ENCODE peak calls at places on chromosomes 11 and 22, in ten cellular contexts. R, P, E, O, V, F, K, S, B and D are unnamed samples.

GRCh38 chr11:66728760-66729385 is at the start of gene SPTBN2:
- DNase-seq in R (peak; percentile 75), P (no peak), E (peak; percentile 18), O (peak; percentile 9), V (no peak), F (peak; percentile 25), K (peak; percentile 65), S (no peak), B (peak; percentile 61), D (peak; percentile 59)

GRCh38 chr11:68840661-68841653 is 759 bp downstream of the CPT1A start:
- DNase-seq in R (peak; percentile 34), P (peak; percentile 79), E (peak; percentile 76), O (no peak), V (no peak), F (peak; percentile 70), K (no peak), S (no peak), B (no peak), D (peak; percentile 72)

GRCh38 chr11:112004389-112004788 is 20.8 kb upstream of the DLAT start:
- DNase-seq in R (no peak), P (peak; percentile 28), E (peak; percentile 9), O (no peak), V (no peak), F (no peak), K (peak; percentile 63), S (no peak), B (peak; percentile 65), D (peak; percentile 64)

GRCh38 chr11:67306769-67307544 is 3.6 kb downstream of the SSH3 start:
- DNase-seq in R (no peak), P (no peak), E (no peak), O (no peak), V (no peak), F (no peak), K (no peak), S (no peak), B (no peak), D (no peak)

GRCh38 chr11:44065161-44065571 is 904 bp upstream of the ACCS start:
- DNase-seq in R (peak; percentile 65), P (no peak), E (no peak), O (no peak), V (peak; percentile 17), F (no peak), K (peak; percentile 66), S (no peak), B (no peak), D (peak; percentile 50)

GRCh38 chr22:27624042-27624441 is 177.5 kb downstream of the MN1 start:
- DNase-seq in R (no peak), P (no peak), E (no peak), O (no peak), V (no peak), F (no peak), K (no peak), S (no peak), B (no peak), D (no peak)

GRCh38 chr11:67449116-67449844 is 3.2 kb downstream of the GPR152 start:
- DNase-seq in R (no peak), P (no peak), E (no peak), O (no peak), V (no peak), F (no peak), K (no peak), S (no peak), B (no peak), D (no peak)

GRCh38 chr22:46934172-46934745 is 171.8 kb downstream of the TBC1D22A start:
- DNase-seq in R (no peak), P (no peak), E (no peak), O (no peak), V (no peak), F (no peak), K (no peak), S (no peak), B (no peak), D (no peak)

GRCh38 chr22:49565516-49565855 is 262.2 kb downstream of the BRD1 start:
- DNase-seq in R (no peak), P (no peak), E (no peak), O (no peak), V (no peak), F (no peak), K (no peak), S (no peak), B (peak; percentile 3), D (no peak)

GRCh38 chr11:66607126-66607834 is 9.2 kb upstream of the RBM14 start:
- DNase-seq in R (no peak), P (no peak), E (peak; percentile 88), O (peak; percentile 69), V (no peak), F (peak; percentile 72), K (no peak), S (no peak), B (no peak), D (no peak)

GRCh38 chr11:94557391-94557790 is 9.8 kb upstream of the PIWIL4 start:
- DNase-seq in R (no peak), P (no peak), E (peak; percentile 76), O (peak; percentile 52), V (no peak), F (peak; percentile 43), K (no peak), S (no peak), B (no peak), D (no peak)

GRCh38 chr11:112817376-112817775 is 143.8 kb upstream of the NCAM1 start:
- DNase-seq in R (peak; percentile 61), P (no peak), E (no peak), O (no peak), V (no peak), F (no peak), K (peak; percentile 91), S (no peak), B (no peak), D (no peak)

GRCh38 chr22:33018232-33018864 is 39.8 kb downstream of the SYN3 start:
- DNase-seq in R (peak; percentile 73), P (peak; percentile 80), E (peak; percentile 65), O (no peak), V (peak; percentile 34), F (peak; percentile 83), K (peak; percentile 70), S (peak; percentile 48), B (peak; percentile 78), D (peak; percentile 79)

GRCh38 chr11:120750647-120751419 is 239.3 kb downstream of the GRIK4 start:
- DNase-seq in R (no peak), P (no peak), E (no peak), O (no peak), V (no peak), F (no peak), K (no peak), S (no peak), B (no peak), D (no peak)

GRCh38 chr11:128624269-128625170 is 37.2 kb upstream of the ETS1 start:
- DNase-seq in R (no peak), P (no peak), E (no peak), O (no peak), V (no peak), F (no peak), K (no peak), S (no peak), B (no peak), D (peak; percentile 84)

DNA sequence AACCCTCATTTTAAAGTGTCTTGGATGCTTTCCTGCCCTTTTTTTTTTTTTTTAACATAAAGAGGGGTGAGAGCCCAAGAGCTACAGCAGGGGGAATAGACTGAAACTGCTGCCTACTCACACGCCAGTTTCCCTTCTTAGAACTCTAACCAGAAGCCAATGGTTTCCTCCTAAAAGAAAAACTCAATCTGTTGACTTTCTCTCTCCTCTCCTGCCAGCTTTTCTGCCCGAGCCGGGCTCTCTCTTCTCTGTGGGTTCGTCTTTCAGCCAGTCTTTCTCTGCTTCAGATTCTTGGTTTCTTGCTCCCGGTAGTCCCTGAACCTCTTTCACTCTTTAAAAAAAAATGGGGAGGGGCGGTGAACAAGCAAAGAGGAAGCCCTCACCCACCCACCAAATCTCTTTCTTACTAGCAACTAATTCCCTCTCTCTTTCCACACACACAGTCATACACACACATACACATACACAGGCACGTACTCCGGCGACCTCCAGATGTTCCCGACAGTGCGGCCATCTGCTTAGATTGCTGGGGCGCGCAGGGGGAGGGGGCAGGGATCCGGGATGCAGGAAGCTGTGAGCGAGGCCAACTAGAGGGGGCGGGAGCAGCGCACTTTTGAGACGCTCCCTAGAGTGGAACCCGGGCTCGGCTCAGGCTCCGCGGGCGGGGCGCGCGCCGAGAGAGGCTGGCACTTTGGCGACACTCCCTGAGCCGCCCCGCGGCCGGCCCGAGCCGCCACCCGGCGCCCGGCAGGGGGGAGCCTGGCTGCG is 446 bp upstream of the TSKU start:
- DNase-seq in R (peak; percentile 98), P (peak; percentile 94), E (peak; percentile 97), O (peak; percentile 95), V (peak; percentile 65), F (peak; percentile 98), K (peak; percentile 98), S (peak; percentile 93), B (peak; percentile 95), D (peak; percentile 65)
- H3K9ac ChIP-seq in R (peak overlapping the region; percentile 33), P (peak overlapping the region; percentile 75), E (peak overlapping the region; percentile 100), O (peak overlapping the region; percentile 98), V (peak overlapping the region; percentile 80), F (peak overlapping the region; percentile 99), K (peak overlapping the region; percentile 89), S (no peak overlapping the region), B (peak overlapping the region; percentile 70), D (no peak overlapping the region)

GRCh38 chr22:43911351-43911750 is 12.3 kb upstream of the PNPLA3 start:
- DNase-seq in R (no peak), P (no peak), E (no peak), O (no peak), V (no peak), F (no peak), K (no peak), S (no peak), B (no peak), D (no peak)
- H3K9ac ChIP-seq in R (no peak overlapping the region), P (no peak overlapping the region), E (no peak overlapping the region), O (no peak overlapping the region), V (no peak overlapping the region), F (no peak overlapping the region), K (no peak overlapping the region), S (no peak overlapping the region), B (no peak overlapping the region), D (no peak overlapping the region)

DNA sequence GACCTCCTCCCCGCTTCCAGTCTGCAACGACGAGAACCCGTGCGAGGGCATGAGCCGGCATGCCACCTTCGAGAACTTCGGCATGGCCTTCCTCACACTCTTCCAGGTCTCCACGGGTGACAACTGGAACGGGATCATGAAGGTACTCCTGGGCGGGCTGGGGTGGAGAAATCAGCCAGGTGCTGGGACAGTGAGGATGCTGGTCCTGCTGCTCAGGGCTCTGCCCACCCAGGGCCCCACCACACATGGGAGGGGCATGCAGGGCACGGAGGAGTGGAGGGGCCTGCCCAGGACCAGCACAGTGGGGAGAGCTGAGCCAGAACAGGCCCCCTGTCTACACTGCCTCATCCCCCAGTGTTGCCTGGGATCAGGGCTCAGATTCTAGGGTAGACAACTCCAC is 107.4 kb downstream of the CACNA1I start:
- DNase-seq in R (no peak), P (no peak), E (no peak), O (no peak), V (no peak), F (no peak), K (no peak), S (no peak), B (no peak), D (no peak)
- H3K9ac ChIP-seq in R (no peak overlapping the region), P (no peak overlapping the region), E (no peak overlapping the region), O (no peak overlapping the region), V (no peak overlapping the region), F (no peak overlapping the region), K (no peak overlapping the region), S (no peak overlapping the region), B (no peak overlapping the region), D (no peak overlapping the region)

DNA sequence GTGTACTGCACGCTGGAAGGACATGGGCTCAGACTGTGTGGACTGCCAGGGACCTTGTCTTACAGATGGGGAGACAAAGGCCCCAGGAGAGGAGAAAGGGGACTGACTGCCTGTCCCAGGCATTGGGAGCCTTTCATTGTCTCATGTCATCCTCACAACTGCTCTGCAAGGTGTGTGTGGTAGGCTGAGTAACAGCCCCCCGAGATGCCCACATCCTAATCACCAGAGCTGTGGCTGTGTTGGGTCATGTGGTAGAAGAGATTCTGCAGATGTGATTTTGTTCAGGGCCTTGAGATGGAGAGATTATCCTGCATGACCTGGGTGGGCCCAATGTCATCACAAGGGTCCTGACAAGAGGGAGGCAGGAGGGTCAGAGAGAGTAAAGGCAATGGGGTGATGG is 39.1 kb downstream of the ARRB1 start:
- DNase-seq in R (no peak), P (no peak), E (no peak), O (no peak), V (no peak), F (no peak), K (no peak), S (no peak), B (no peak), D (no peak)
- H3K9ac ChIP-seq in R (no peak overlapping the region), P (no peak overlapping the region), E (no peak overlapping the region), O (peak overlapping the region; percentile 64), V (no peak overlapping the region), F (peak overlapping the region; percentile 98), K (peak overlapping the region; percentile 21), S (no peak overlapping the region), B (no peak overlapping the region), D (no peak overlapping the region)